ENCODE peak calls at places on chromosomes 13 and 19, in nine cellular contexts. Q is left ventricle myocardium inferior; O is uterus; S is endothelial cell; A is activated T-helper 1 cell treated with anti-CD3 and anti-CD28 coated beads, Interleukin-12 subunit alpha, Interleukin-12 subunit beta, Interleukin-2, Interleukin-4 antibody, amounts not matched to agents 30 ng/mL and 10 ng/mL and 1 ng/mL, durations not matched to agents 14 hours and 24 hours and 36 hours; J is nucleus accumbens; Z is anterior cingulate cortex; X is CD8-positive, alpha-beta memory T cell; B is NCI-H82. M is an unnamed sample.

GRCh38 chr19:49638360-49638759 is 1.6 kb downstream of the RRAS start:
- DNase-seq in Q (no peak), O (peak), S (no peak), A (no peak), J (no peak), Z (no peak), X (no peak), B (peak), M (peak)

GRCh38 chr13:20528451-20528850 is 2.8 kb upstream of the CRYL1 start:
- DNase-seq in Q (no peak), O (no peak), S (no peak), A (no peak), J (no peak), Z (no peak), X (no peak), B (no peak), M (no peak)

GRCh38 chr19:56670961-56671612 is 470 bp downstream of the ZNF835 start:
- DNase-seq in Q (no peak), O (no peak), S (no peak), A (no peak), J (no peak), Z (no peak), X (no peak), B (no peak), M (no peak)

GRCh38 chr13:77779461-77780272 is 82.2 kb downstream of the SLAIN1 start:
- DNase-seq in Q (no peak), O (no peak), S (peak), A (no peak), J (no peak), Z (no peak), X (peak), B (peak), M (peak)

GRCh38 chr13:54607421-54607820 is 1578.8 kb downstream of the OLFM4 start:
- DNase-seq in Q (no peak), O (no peak), S (no peak), A (no peak), J (no peak), Z (no peak), X (no peak), B (no peak), M (no peak)

GRCh38 chr19:30314056-30314804 is 58.0 kb upstream of the ZNF536 start:
- DNase-seq in Q (no peak), O (no peak), S (no peak), A (no peak), J (no peak), Z (no peak), X (no peak), B (no peak), M (no peak)

GRCh38 chr13:50887153-50887552 is 22.4 kb upstream of the RNASEH2B start:
- DNase-seq in Q (no peak), O (no peak), S (no peak), A (no peak), J (no peak), Z (no peak), X (no peak), B (no peak), M (no peak)

GRCh38 chr13:43195551-43195950 is 172.2 kb downstream of the DNAJC15 start:
- DNase-seq in Q (no peak), O (no peak), S (no peak), A (no peak), J (no peak), Z (no peak), X (no peak), B (peak), M (no peak)

GRCh38 chr13:23146811-23147245 is 34.0 kb upstream of the SGCG start:
- DNase-seq in Q (no peak), O (no peak), S (no peak), A (no peak), J (no peak), Z (no peak), X (no peak), B (no peak), M (no peak)

GRCh38 chr19:16611121-16611520 is 16.9 kb downstream of the MED26 start:
- DNase-seq in Q (no peak), O (no peak), S (no peak), A (no peak), J (no peak), Z (no peak), X (no peak), B (no peak), M (no peak)

GRCh38 chr13:49952168-49952567 is 16.0 kb upstream of the SPRYD7 start:
- DNase-seq in Q (no peak), O (no peak), S (no peak), A (no peak), J (no peak), Z (no peak), X (no peak), B (no peak), M (no peak)

GRCh38 chr13:80337706-80338105 is 3.2 kb downstream of the SPRY2 start:
- DNase-seq in Q (no peak), O (no peak), S (no peak), A (no peak), J (no peak), Z (no peak), X (no peak), B (no peak), M (no peak)

GRCh38 chr19:18274776-18275356 is 614 bp upstream of the IQCN start:
- DNase-seq in Q (peak), O (peak), S (no peak), A (no peak), J (peak), Z (peak), X (peak), B (no peak), M (no peak)

GRCh38 chr19:49923055-49924003 is 5.7 kb upstream of the ATF5 start:
- DNase-seq in Q (no peak), O (no peak), S (no peak), A (no peak), J (no peak), Z (no peak), X (no peak), B (no peak), M (no peak)

GRCh38 chr13:112586334-112586733 is 1.6 kb downstream of the TUBGCP3 start:
- DNase-seq in Q (no peak), O (no peak), S (no peak), A (no peak), J (no peak), Z (no peak), X (no peak), B (no peak), M (no peak)

GRCh38 chr19:2186071-2186846 is 22.5 kb downstream of the DOT1L start:
- DNase-seq in Q (peak), O (peak), S (no peak), A (no peak), J (no peak), Z (peak), X (no peak), B (no peak), M (no peak)

GRCh38 chr13:57820924-57821323 is 189.4 kb downstream of the PCDH17 start:
- DNase-seq in Q (no peak), O (no peak), S (no peak), A (no peak), J (no peak), Z (no peak), X (no peak), B (no peak), M (no peak)

GRCh38 chr19:35513231-35513974 is at the start of gene DMKN:
- DNase-seq in Q (no peak), O (no peak), S (no peak), A (no peak), J (peak), Z (no peak), X (no peak), B (no peak), M (no peak)

GRCh38 chr19:55579766-55580621 is 654 bp downstream of the ZNF579 start:
- DNase-seq in Q (no peak), O (peak), S (no peak), A (no peak), J (no peak), Z (peak), X (no peak), B (peak), M (peak)

M was measured in nephron progenitor cell.